ENCODE peak calls at places on chromosome 14, in five cellular contexts. K, U, T, M and G are unnamed samples.
A peak's percentile ranks its signal among the peaks of the same experiment; 100 is the strongest.

GRCh38 chr14:68109132-68109531 is 289.6 kb downstream of the RAD51B start:
- DNase-seq in K (no peak), U (no peak), T (no peak), M (no peak), G (no peak)

GRCh38 chr14:95442016-95442632 is 74.3 kb downstream of the SYNE3 start:
- DNase-seq in K (no peak), U (no peak), T (no peak), M (no peak), G (no peak)

GRCh38 chr14:64772394-64772950 is 68.2 kb downstream of the PLEKHG3 start:
- DNase-seq in K (no peak), U (no peak), T (no peak), M (no peak), G (no peak)

GRCh38 chr14:102323102-102323501 is 3.6 kb downstream of the ZNF839 start:
- DNase-seq in K (peak; percentile 74), U (no peak), T (no peak), M (peak; percentile 69), G (no peak)

GRCh38 chr14:29822430-29822709 is 105.3 kb downstream of the PRKD1 start:
- DNase-seq in K (no peak), U (no peak), T (no peak), M (no peak), G (no peak)

GRCh38 chr14:85587152-85587697 is 57.3 kb downstream of the FLRT2 start:
- DNase-seq in K (no peak), U (no peak), T (no peak), M (no peak), G (no peak)

GRCh38 chr14:102878174-102878969 is 44.1 kb upstream of the AMN start:
- DNase-seq in K (no peak), U (no peak), T (no peak), M (no peak), G (no peak)

GRCh38 chr14:24236689-24237462 is 4.1 kb downstream of the GMPR2 start:
- DNase-seq in K (no peak), U (no peak), T (no peak), M (no peak), G (no peak)

GRCh38 chr14:40447032-40447431 is 1014.8 kb upstream of the FBXO33 start:
- DNase-seq in K (no peak), U (no peak), T (no peak), M (no peak), G (no peak)

GRCh38 chr14:71588028-71588427 is 344.2 kb upstream of the RGS6 start:
- DNase-seq in K (no peak), U (no peak), T (no peak), M (no peak), G (no peak)

GRCh38 chr14:69610859-69611263 is 535 bp upstream of the SUSD6 start:
- DNase-seq in K (no peak), U (no peak), T (no peak), M (no peak), G (no peak)

GRCh38 chr14:68312884-68313725 is 479.8 kb downstream of the ZFP36L1 start:
- DNase-seq in K (peak; percentile 24), U (no peak), T (peak; percentile 67), M (no peak), G (no peak)

GRCh38 chr14:99040711-99041110 is 231.3 kb downstream of the BCL11B start:
- DNase-seq in K (no peak), U (no peak), T (no peak), M (no peak), G (no peak)

GRCh38 chr14:89617471-89618291 is 200.6 kb upstream of the FOXN3 start:
- DNase-seq in K (peak; percentile 77), U (no peak), T (peak; percentile 46), M (peak; percentile 65), G (no peak)

GRCh38 chr14:81710232-81710845 is 176.7 kb upstream of the SEL1L start:
- DNase-seq in K (peak; percentile 30), U (no peak), T (no peak), M (peak; percentile 8), G (no peak)

GRCh38 chr14:34201909-34202622 is 251.2 kb upstream of the EGLN3 start:
- DNase-seq in K (no peak), U (no peak), T (no peak), M (no peak), G (no peak)

GRCh38 chr14:28879571-28879970 is 113.0 kb downstream of the FOXG1 start:
- DNase-seq in K (no peak), U (no peak), T (no peak), M (no peak), G (no peak)

GRCh38 chr14:73786632-73786941 is 65.0 kb upstream of the PTGR2 start:
- DNase-seq in K (no peak), U (no peak), T (no peak), M (no peak), G (no peak)

GRCh38 chr14:106564058-106564643 is 1037.8 kb downstream of the TMEM121 start:
- DNase-seq in K (no peak), U (no peak), T (peak; percentile 62), M (no peak), G (no peak)

GRCh38 chr14:66395300-66395699 is 90.9 kb upstream of the CCDC196 start:
- DNase-seq in K (peak; percentile 27), U (no peak), T (peak; percentile 17), M (no peak), G (no peak)

GRCh38 chr14:23249810-23250209 is 12.1 kb downstream of the RNF212B start:
- DNase-seq in K (no peak), U (no peak), T (no peak), M (no peak), G (no peak)

GRCh38 chr14:68964300-68965093 is 14.6 kb downstream of the ACTN1 start:
- DNase-seq in K (no peak), U (no peak), T (no peak), M (no peak), G (no peak)

GRCh38 chr14:24317141-24317927 is 6.0 kb downstream of the LTB4R start:
- DNase-seq in K (no peak), U (no peak), T (no peak), M (no peak), G (no peak)

GRCh38 chr14:95699397-95699796 is 13.2 kb downstream of the TCL1B start:
- DNase-seq in K (no peak), U (no peak), T (peak; percentile 51), M (no peak), G (no peak)

GRCh38 chr14:103735815-103736545 is 20.4 kb downstream of the ZFYVE21 start:
- DNase-seq in K (peak; percentile 48), U (no peak), T (no peak), M (no peak), G (no peak)

GRCh38 chr14:69002069-69002468 is 23.0 kb upstream of the ACTN1 start:
- DNase-seq in K (no peak), U (no peak), T (no peak), M (no peak), G (no peak)

GRCh38 chr14:51094282-51094821 is 553 bp downstream of the TRIM9 start:
- DNase-seq in K (peak; percentile 71), U (no peak), T (peak; percentile 22), M (no peak), G (no peak)

GRCh38 chr14:32070282-32070681 is 6.8 kb upstream of the ARHGAP5 start:
- DNase-seq in K (no peak), U (no peak), T (no peak), M (no peak), G (no peak)

GRCh38 chr14:105197274-105197673 is 16.2 kb upstream of the NUDT14 start:
- DNase-seq in K (no peak), U (no peak), T (no peak), M (no peak), G (no peak)

GRCh38 chr14:61643546-61643945 is 51.8 kb upstream of the HIF1A start:
- DNase-seq in K (no peak), U (no peak), T (no peak), M (no peak), G (no peak)

GRCh38 chr14:69922198-69922597 is 43.0 kb downstream of the SMOC1 start:
- DNase-seq in K (no peak), U (no peak), T (no peak), M (no peak), G (no peak)

GRCh38 chr14:69129264-69129880 is 23.5 kb downstream of the DCAF5 start:
- DNase-seq in K (peak; percentile 72), U (peak; percentile 45), T (peak; percentile 71), M (peak; percentile 71), G (peak; percentile 56)

GRCh38 chr14:101579372-101580080 is 18.2 kb downstream of the DIO3 start:
- DNase-seq in K (no peak), U (no peak), T (no peak), M (no peak), G (no peak)

GRCh38 chr14:95250936-95251335 is 68.8 kb downstream of the CLMN start:
- DNase-seq in K (no peak), U (no peak), T (no peak), M (no peak), G (no peak)

GRCh38 chr14:68146812-68147211 is 327.2 kb downstream of the RAD51B start:
- DNase-seq in K (no peak), U (no peak), T (no peak), M (no peak), G (no peak)

GRCh38 chr14:104635717-104636116 is 31.1 kb upstream of the TMEM179 start:
- DNase-seq in K (no peak), U (no peak), T (no peak), M (no peak), G (no peak)